ENCODE peak calls at places on chromosomes 2 and 18, in ten cellular contexts. C is gastrocnemius medialis; V is choroid plexus epithelial cell; P is coronary artery; W is OCI-LY7; U is fibroblast of mammary gland; Y is mucosa of descending colon; L is CD8-positive, alpha-beta memory T cell; N is GM12865; K is ovary. G is an unnamed sample.
A peak's percentile ranks its signal among the peaks of the same experiment; 100 is the strongest.

GRCh38 chr2:153963247-153963646 is 91.5 kb downstream of the GALNT13 start:
- DNase-seq in C (no peak), V (no peak), P (no peak), W (no peak), U (peak; percentile 56), Y (no peak), L (no peak), N (no peak), K (no peak), G (no peak)

GRCh38 chr2:196143641-196144236 is 27.6 kb downstream of the STK17B start:
- DNase-seq in C (no peak), V (no peak), P (no peak), W (no peak), U (peak; percentile 42), Y (no peak), L (no peak), N (no peak), K (no peak), G (no peak)

GRCh38 chr2:15034860-15035259 is 402.3 kb downstream of the LRATD1 start:
- DNase-seq in C (no peak), V (no peak), P (no peak), W (no peak), U (no peak), Y (no peak), L (no peak), N (no peak), K (no peak), G (no peak)

GRCh38 chr18:63131106-63131943 is 188.2 kb downstream of the BCL2 start:
- DNase-seq in C (peak; percentile 33), V (peak; percentile 78), P (no peak), W (peak; percentile 50), U (peak; percentile 72), Y (no peak), L (peak; percentile 52), N (peak; percentile 81), K (peak; percentile 80), G (peak; percentile 61)

GRCh38 chr2:232438951-232439757 is 16.8 kb upstream of the ALPI start:
- DNase-seq in C (no peak), V (no peak), P (peak; percentile 66), W (peak; percentile 28), U (peak; percentile 13), Y (no peak), L (peak; percentile 6), N (peak; percentile 33), K (no peak), G (no peak)

GRCh38 chr18:35376393-35376741 is 770 bp downstream of the ZNF396 start:
- DNase-seq in C (no peak), V (no peak), P (no peak), W (no peak), U (no peak), Y (peak; percentile 62), L (peak; percentile 8), N (peak; percentile 32), K (no peak), G (no peak)

GRCh38 chr18:13136689-13137040 is 81.9 kb upstream of the LDLRAD4 start:
- DNase-seq in C (no peak), V (no peak), P (no peak), W (no peak), U (no peak), Y (no peak), L (peak; percentile 14), N (no peak), K (no peak), G (peak; percentile 30)

GRCh38 chr2:42238644-42239288 is 69.6 kb downstream of the EML4 start:
- DNase-seq in C (peak; percentile 15), V (no peak), P (no peak), W (peak; percentile 76), U (peak; percentile 24), Y (peak; percentile 51), L (peak; percentile 38), N (peak; percentile 63), K (peak; percentile 45), G (peak; percentile 50)

GRCh38 chr18:45566025-45566740 is 49.1 kb upstream of the SLC14A2 start:
- DNase-seq in C (peak; percentile 23), V (peak; percentile 72), P (no peak), W (no peak), U (peak; percentile 96), Y (no peak), L (no peak), N (no peak), K (peak; percentile 43), G (no peak)

DNA sequence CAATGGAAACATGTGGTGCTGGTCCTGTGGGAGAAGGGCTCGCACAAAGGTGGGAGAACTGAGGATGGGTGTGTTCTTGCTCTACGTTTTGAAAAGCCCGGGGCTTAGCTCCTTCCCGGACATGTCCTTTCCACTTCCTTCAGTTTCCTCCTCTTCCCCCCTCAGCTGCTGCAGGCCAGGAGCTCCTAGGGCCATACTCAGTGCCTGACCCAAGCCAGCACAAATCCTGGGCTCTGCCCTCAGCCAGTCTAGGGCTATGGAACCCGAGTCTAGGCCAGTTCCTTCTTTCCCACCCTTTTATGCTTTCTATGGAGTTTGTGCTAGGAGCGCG is 1.4 kb upstream of the SIX2 start:
- DNase-seq in C (no peak), V (no peak), P (no peak), W (no peak), U (peak; percentile 17), Y (no peak), L (no peak), N (no peak), K (no peak), G (no peak)
- H3K4me3 ChIP-seq in C (peak overlapping the region; percentile 67), V (peak overlapping the region; percentile 70), P (peak overlapping the region; percentile 84), W (no peak overlapping the region), U (peak overlapping the region; percentile 62), Y (no peak overlapping the region), L (no peak overlapping the region), N (no peak overlapping the region), K (peak overlapping the region; percentile 38), G (peak overlapping the region; percentile 49)

GRCh38 chr2:10086950-10087349 is 6.7 kb upstream of the CYS1 start:
- DNase-seq in C (no peak), V (no peak), P (no peak), W (no peak), U (no peak), Y (no peak), L (no peak), N (no peak), K (no peak), G (no peak)

GRCh38 chr2:10094271-10094814 is 14.1 kb upstream of the CYS1 start:
- DNase-seq in C (no peak), V (no peak), P (no peak), W (no peak), U (no peak), Y (no peak), L (no peak), N (no peak), K (no peak), G (no peak)

GRCh38 chr2:10087360-10087759 is 7.1 kb upstream of the CYS1 start:
- DNase-seq in C (no peak), V (no peak), P (no peak), W (no peak), U (no peak), Y (no peak), L (no peak), N (no peak), K (no peak), G (no peak)

GRCh38 chr2:10089565-10090183 is 9.5 kb upstream of the CYS1 start:
- DNase-seq in C (no peak), V (no peak), P (no peak), W (no peak), U (no peak), Y (no peak), L (no peak), N (no peak), K (no peak), G (no peak)

DNA sequence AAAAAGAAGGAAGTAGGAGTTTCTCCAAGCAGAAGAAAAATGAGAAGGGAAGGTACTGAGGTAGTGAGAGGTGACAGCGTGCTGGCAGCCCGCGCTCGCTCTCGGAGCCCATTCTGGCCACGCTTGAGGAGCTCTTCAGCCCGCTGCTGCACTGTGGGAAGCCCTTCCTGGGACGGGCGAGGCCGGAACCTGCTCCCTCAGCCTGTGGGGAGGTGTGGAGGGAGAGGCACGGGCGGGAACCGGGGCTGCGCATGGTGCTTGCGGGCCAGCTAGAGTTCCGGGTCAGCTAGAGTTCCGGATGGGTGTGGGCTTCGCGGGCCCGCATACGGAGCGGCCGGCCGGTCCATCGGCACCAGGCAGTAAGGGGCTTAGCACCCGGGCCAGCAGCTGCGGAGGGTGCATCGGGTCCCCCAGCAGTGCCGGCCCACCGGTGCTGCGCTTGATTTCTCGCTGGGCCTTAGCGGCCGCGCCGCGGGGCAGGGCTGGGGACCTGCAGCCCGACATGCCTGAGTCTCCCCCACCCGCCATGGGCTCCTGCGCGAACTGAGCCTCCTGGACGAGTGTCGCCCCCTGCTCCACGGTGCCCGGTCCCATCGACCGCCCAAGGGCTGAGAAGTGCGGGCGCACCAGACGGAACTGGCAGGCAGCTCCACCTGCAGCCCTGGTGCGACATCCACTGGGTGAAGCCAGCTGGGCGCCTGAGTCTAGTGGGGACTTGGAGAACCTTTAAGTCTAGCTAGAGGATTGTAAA is 11.1 kb upstream of the CYS1 start:
- DNase-seq in C (no peak), V (no peak), P (no peak), W (no peak), U (no peak), Y (peak; percentile 81), L (no peak), N (no peak), K (no peak), G (no peak)
- H3K4me3 ChIP-seq in C (no peak overlapping the region), V (no peak overlapping the region), P (peak overlapping the region; percentile 57), W (no peak overlapping the region), U (no peak overlapping the region), Y (peak overlapping the region; percentile 6), L (no peak overlapping the region), N (peak overlapping the region; percentile 23), K (peak overlapping the region; percentile 20), G (no peak overlapping the region)

GRCh38 chr2:143255899-143256298 is 126.7 kb downstream of the ARHGAP15 start:
- DNase-seq in C (no peak), V (no peak), P (no peak), W (no peak), U (no peak), Y (no peak), L (no peak), N (peak; percentile 18), K (no peak), G (no peak)

GRCh38 chr2:143254108-143254507 is 124.9 kb downstream of the ARHGAP15 start:
- DNase-seq in C (no peak), V (no peak), P (no peak), W (no peak), U (no peak), Y (no peak), L (no peak), N (no peak), K (no peak), G (peak; percentile 20)

GRCh38 chr2:143248631-143249030 is 119.4 kb downstream of the ARHGAP15 start:
- DNase-seq in C (no peak), V (no peak), P (no peak), W (no peak), U (no peak), Y (no peak), L (no peak), N (no peak), K (no peak), G (no peak)

GRCh38 chr2:143252138-143252907 is 123.1 kb downstream of the ARHGAP15 start:
- DNase-seq in C (no peak), V (no peak), P (no peak), W (no peak), U (no peak), Y (no peak), L (no peak), N (no peak), K (no peak), G (no peak)

GRCh38 chr2:143251680-143252079 is 122.5 kb downstream of the ARHGAP15 start:
- DNase-seq in C (no peak), V (no peak), P (no peak), W (no peak), U (no peak), Y (no peak), L (no peak), N (no peak), K (no peak), G (no peak)
- H3K4me3 ChIP-seq in C (no peak overlapping the region), V (no peak overlapping the region), P (no peak overlapping the region), W (no peak overlapping the region), U (no peak overlapping the region), Y (no peak overlapping the region), L (no peak overlapping the region), N (no peak overlapping the region), K (no peak overlapping the region), G (no peak overlapping the region)

GRCh38 chr2:4673025-4673489 is 969.7 kb downstream of the DCDC2C start:
- DNase-seq in C (peak; percentile 40), V (no peak), P (no peak), W (no peak), U (peak; percentile 1), Y (no peak), L (no peak), N (no peak), K (peak; percentile 40), G (peak; percentile 20)
- H3K4me3 ChIP-seq in C (peak overlapping the region; percentile 33), V (no peak overlapping the region), P (no peak overlapping the region), W (no peak overlapping the region), U (no peak overlapping the region), Y (no peak overlapping the region), L (no peak overlapping the region), N (no peak overlapping the region), K (peak overlapping the region; percentile 9), G (no peak overlapping the region)

G was measured in A673.